ENCODE peak calls at places on chromosomes 5 and 9, in five cellular contexts. L, C, R, D and X are unnamed samples.

GRCh38 chr5:74394924-74395880 is 245.3 kb downstream of the ENC1 start:
- DNase-seq in L (peak; percentile 23), C (no peak), R (no peak), D (no peak), X (no peak)

GRCh38 chr9:94144394-94144793 is 60.1 kb downstream of the PTPDC1 start:
- DNase-seq in L (no peak), C (no peak), R (no peak), D (no peak), X (no peak)

GRCh38 chr5:136042665-136043121 is 13.9 kb downstream of the TGFBI start:
- DNase-seq in L (no peak), C (no peak), R (peak; percentile 62), D (peak; percentile 16), X (no peak)

GRCh38 chr5:29170609-29171008 is 2022.9 kb upstream of the CDH6 start:
- DNase-seq in L (no peak), C (no peak), R (no peak), D (no peak), X (no peak)

GRCh38 chr5:98768160-98769005 is 5.1 kb upstream of the RGMB start:
- DNase-seq in L (peak; percentile 77), C (peak; percentile 14), R (peak; percentile 81), D (peak; percentile 79), X (no peak)

GRCh38 chr5:44664711-44665100 is 144.0 kb upstream of the MRPS30 start:
- DNase-seq in L (no peak), C (no peak), R (no peak), D (no peak), X (no peak)

GRCh38 chr9:114061830-114062474 is 16.1 kb downstream of the AMBP start:
- DNase-seq in L (peak; percentile 0), C (no peak), R (no peak), D (peak; percentile 41), X (peak; percentile 29)

GRCh38 chr5:35753500-35753899 is 103.2 kb upstream of the IL7R start:
- DNase-seq in L (no peak), C (no peak), R (no peak), D (no peak), X (no peak)

GRCh38 chr9:119924736-119925135 is 555.5 kb upstream of the BRINP1 start:
- DNase-seq in L (no peak), C (no peak), R (no peak), D (no peak), X (no peak)

GRCh38 chr5:154311362-154311761 is 120.8 kb downstream of the GALNT10 start:
- DNase-seq in L (no peak), C (no peak), R (no peak), D (no peak), X (no peak)

GRCh38 chr5:171622010-171622409 is 163.6 kb upstream of the SMIM23 start:
- DNase-seq in L (peak; percentile 34), C (no peak), R (no peak), D (no peak), X (no peak)

GRCh38 chr9:122392714-122393113 is 21.9 kb downstream of the PTGS1 start:
- DNase-seq in L (no peak), C (no peak), R (no peak), D (no peak), X (no peak)

GRCh38 chr5:98588225-98588624 is 185.2 kb upstream of the RGMB start:
- DNase-seq in L (no peak), C (no peak), R (peak; percentile 75), D (no peak), X (no peak)

GRCh38 chr9:68493953-68494541 is 46.6 kb downstream of the TMEM252 start:
- DNase-seq in L (no peak), C (no peak), R (no peak), D (no peak), X (no peak)

GRCh38 chr5:151093476-151093889 is 12.6 kb upstream of the TNIP1 start:
- DNase-seq in L (no peak), C (no peak), R (peak; percentile 95), D (no peak), X (no peak)

GRCh38 chr9:70195456-70195855 is 63.3 kb upstream of the SMC5 start:
- DNase-seq in L (no peak), C (no peak), R (no peak), D (no peak), X (no peak)

GRCh38 chr5:34483442-34484033 is 172.6 kb upstream of the RAI14 start:
- DNase-seq in L (no peak), C (no peak), R (no peak), D (no peak), X (no peak)

GRCh38 chr5:167967494-167968180 is 323.8 kb upstream of the WWC1 start:
- DNase-seq in L (no peak), C (no peak), R (no peak), D (no peak), X (no peak)

GRCh38 chr5:175681045-175681974 is 23.4 kb downstream of the HRH2 start:
- DNase-seq in L (no peak), C (no peak), R (no peak), D (peak; percentile 25), X (peak; percentile 74)

GRCh38 chr5:109865636-109866035 is 175.9 kb downstream of the MAN2A1 start:
- DNase-seq in L (peak; percentile 65), C (no peak), R (peak; percentile 93), D (no peak), X (no peak)

GRCh38 chr9:116002624-116003023 is 151.0 kb upstream of the PAPPA start:
- DNase-seq in L (no peak), C (no peak), R (no peak), D (no peak), X (no peak)

GRCh38 chr5:160118349-160119141 is 705 bp downstream of the PWWP2A start:
- DNase-seq in L (peak; percentile 51), C (peak; percentile 23), R (no peak), D (peak; percentile 93), X (peak; percentile 78)

GRCh38 chr5:65121880-65122436 is 353.2 kb downstream of the CWC27 start:
- DNase-seq in L (no peak), C (no peak), R (no peak), D (no peak), X (no peak)

GRCh38 chr5:180598797-180599589 is 7.7 kb upstream of the SCGB3A1 start:
- DNase-seq in L (peak; percentile 2), C (no peak), R (no peak), D (no peak), X (peak; percentile 51)

GRCh38 chr9:1726993-1727759 is 288.0 kb upstream of the SMARCA2 start:
- DNase-seq in L (no peak), C (no peak), R (no peak), D (no peak), X (no peak)

GRCh38 chr5:43215073-43215631 is 23.1 kb downstream of the NIM1K start:
- DNase-seq in L (no peak), C (no peak), R (no peak), D (no peak), X (no peak)

GRCh38 chr9:132589148-132590036 is 7.0 kb downstream of the BARHL1 start:
- DNase-seq in L (no peak), C (no peak), R (no peak), D (no peak), X (no peak)

GRCh38 chr9:73037613-73038012 is 84.8 kb upstream of the ALDH1A1 start:
- DNase-seq in L (no peak), C (no peak), R (peak; percentile 52), D (no peak), X (no peak)

GRCh38 chr9:33719581-33720374 is 75.6 kb upstream of the PRSS3 start:
- DNase-seq in L (peak; percentile 59), C (no peak), R (no peak), D (peak; percentile 82), X (no peak)

GRCh38 chr5:149853019-149853648 is 91.5 kb downstream of the PDE6A start:
- DNase-seq in L (peak; percentile 78), C (peak; percentile 74), R (peak; percentile 92), D (peak; percentile 80), X (no peak)